ENCODE peak calls at places on chromosomes 16 and 17, in seven cellular contexts. H is A549; M is ELR; A is cardiac muscle cell; G is glutamatergic neuron; U is KG1; T is stimulated activated CD4-positive, alpha-beta T cell treated with anti-CD3 and anti-CD28 coated beads, Interleukin-4, amount 100 ng/mL, for 1 hour. I is an unnamed sample.

GRCh38 chr17:52389632-52390031 is 231.1 kb upstream of the CA10 start:
- DNase-seq in G (no peak), T (no peak), U (no peak), A (no peak), H (no peak), M (no peak), I (no peak)

GRCh38 chr17:40502716-40503115 is 1.3 kb upstream of the TNS4 start:
- DNase-seq in G (no peak), U (no peak), M (no peak), T (no peak), H (no peak), A (no peak), I (no peak)

GRCh38 chr17:35934760-35935159 is 4.2 kb upstream of the RDM1 start:
- DNase-seq in A (no peak), T (no peak), G (no peak), M (no peak), U (no peak), H (no peak), I (no peak)

GRCh38 chr16:77157346-77157745 is 33.6 kb upstream of the MON1B start:
- DNase-seq in G (no peak), U (no peak), H (no peak), A (no peak), T (no peak), M (no peak), I (no peak)

GRCh38 chr17:57868007-57868774 is 18.3 kb upstream of the MRPS23 start:
- DNase-seq in U (peak; percentile 78), M (peak; percentile 91), A (no peak), G (peak; percentile 62), H (peak; percentile 92), T (peak; percentile 16), I (peak; percentile 87)

GRCh38 chr17:50944902-50945720 is 79.0 kb upstream of the TOB1 start:
- DNase-seq in H (no peak), A (no peak), M (no peak), U (no peak), G (no peak), T (no peak), I (no peak)

GRCh38 chr16:28320741-28321140 is 28.4 kb downstream of the SBK1 start:
- DNase-seq in A (no peak), G (no peak), T (no peak), M (no peak), U (no peak), H (no peak), I (no peak)

GRCh38 chr16:27925612-27926011 is 137.9 kb downstream of the GSG1L start:
- DNase-seq in T (no peak), M (no peak), G (no peak), A (no peak), U (no peak), H (no peak), I (no peak)

GRCh38 chr16:66427451-66427860 is 361 bp downstream of the BEAN1 start:
- DNase-seq in G (peak; percentile 64), A (peak; percentile 32), T (no peak), H (no peak), U (no peak), M (no peak), I (no peak)

GRCh38 chr17:33945641-33946546 is 309.2 kb upstream of the CCL2 start:
- DNase-seq in U (no peak), G (no peak), M (no peak), A (no peak), T (no peak), H (no peak), I (peak; percentile 65)

GRCh38 chr17:20968913-20969616 is 73.7 kb downstream of the USP22 start:
- DNase-seq in U (no peak), G (no peak), T (no peak), H (no peak), M (no peak), A (no peak), I (no peak)

GRCh38 chr16:57535680-57536305 is 578 bp downstream of the CCDC102A start:
- DNase-seq in T (peak; percentile 95), U (peak; percentile 47), G (peak; percentile 91), H (peak; percentile 92), A (peak; percentile 94), M (peak; percentile 88), I (peak; percentile 80)

GRCh38 chr16:3520398-3520797 is 19.6 kb downstream of the CLUAP1 start:
- DNase-seq in H (no peak), G (no peak), U (no peak), M (no peak), T (no peak), A (no peak), I (no peak)

GRCh38 chr17:32487460-32488176 is 825 bp downstream of the CDK5R1 start:
- DNase-seq in H (peak; percentile 31), M (peak; percentile 24), G (peak; percentile 47), A (peak; percentile 60), T (peak; percentile 31), U (no peak), I (peak; percentile 50)

GRCh38 chr17:47205419-47205963 is 3.7 kb upstream of the MYL4 start:
- DNase-seq in U (no peak), M (peak; percentile 35), A (peak; percentile 85), H (no peak), G (peak; percentile 29), T (peak; percentile 58), I (no peak)

GRCh38 chr17:2070241-2071023 is 15.5 kb downstream of the HIC1 start:
- DNase-seq in G (no peak), T (peak; percentile 53), A (no peak), M (no peak), H (no peak), U (no peak), I (no peak)

GRCh38 chr17:38352245-38353083 is 820 bp downstream of the SOCS7 start:
- DNase-seq in A (peak; percentile 53), G (peak; percentile 66), M (peak; percentile 49), U (no peak), H (no peak), T (peak; percentile 17), I (no peak)

GRCh38 chr17:12765544-12765943 is 23.8 kb upstream of the ARHGAP44 start:
- DNase-seq in H (peak; percentile 74), U (no peak), T (no peak), G (no peak), M (peak; percentile 85), A (no peak), I (no peak)

GRCh38 chr17:39813631-39814030 is 50.5 kb downstream of the IKZF3 start:
- DNase-seq in G (no peak), T (peak; percentile 51), U (no peak), A (no peak), M (no peak), H (no peak), I (no peak)

GRCh38 chr16:87244646-87245197 is 72.5 kb downstream of the C16orf95 start:
- DNase-seq in G (no peak), U (no peak), T (no peak), M (no peak), A (no peak), H (no peak), I (no peak)

GRCh38 chr17:55286681-55287589 is 22.2 kb downstream of the HLF start:
- DNase-seq in T (no peak), A (no peak), G (no peak), H (peak; percentile 80), M (peak; percentile 33), U (no peak), I (no peak)

GRCh38 chr17:31488264-31488981 is 96.9 kb downstream of the RAB11FIP4 start:
- DNase-seq in G (no peak), A (no peak), M (no peak), H (no peak), T (no peak), U (no peak), I (no peak)

GRCh38 chr16:3670711-3671110 is 16.2 kb downstream of the DNASE1 start:
- DNase-seq in T (no peak), H (no peak), G (no peak), U (no peak), M (no peak), A (no peak), I (no peak)

GRCh38 chr17:68794636-68795503 is 160.3 kb downstream of the ABCA8 start:
- DNase-seq in H (no peak), M (peak; percentile 62), T (no peak), A (no peak), U (no peak), G (no peak), I (no peak)

GRCh38 chr16:68083861-68084503 is 1.2 kb upstream of the NFATC3 start:
- DNase-seq in U (no peak), G (no peak), T (no peak), H (peak; percentile 23), A (peak; percentile 28), M (peak; percentile 53), I (peak; percentile 62)

GRCh38 chr17:40087903-40088718 is 12.3 kb downstream of the NR1D1 start:
- DNase-seq in H (no peak), M (no peak), A (no peak), U (no peak), G (no peak), T (no peak), I (no peak)

GRCh38 chr16:63422633-63423032 is 1386.4 kb upstream of the CDH8 start:
- DNase-seq in G (no peak), U (no peak), T (no peak), H (no peak), M (no peak), A (no peak), I (no peak)

GRCh38 chr16:85057212-85057889 is 29.8 kb downstream of the KIAA0513 start:
- DNase-seq in M (no peak), U (no peak), H (peak; percentile 33), T (no peak), G (no peak), A (peak; percentile 52), I (peak; percentile 44)